ENCODE peak calls at places on chromosomes 13 and 19, in five cellular contexts. I, N, W, K and D are unnamed samples.

GRCh38 chr13:112740502-112741131 is 50.8 kb downstream of the ATP11A start:
- DNase-seq in I (no peak), N (no peak), W (peak; percentile 83), K (no peak), D (no peak)

GRCh38 chr19:57888494-57889231 is at the start of gene ZNF814:
- DNase-seq in I (no peak), N (no peak), W (peak; percentile 89), K (peak; percentile 94), D (peak; percentile 94)

GRCh38 chr13:46295531-46296464 is 84.1 kb downstream of the LRRC63 start:
- DNase-seq in I (no peak), N (peak; percentile 39), W (peak; percentile 97), K (no peak), D (peak; percentile 47)

GRCh38 chr19:35127871-35128270 is 7.0 kb downstream of the LGI4 start:
- DNase-seq in I (no peak), N (no peak), W (no peak), K (no peak), D (no peak)

GRCh38 chr19:31627824-31628223 is 278.6 kb upstream of the TSHZ3 start:
- DNase-seq in I (no peak), N (no peak), W (no peak), K (no peak), D (no peak)

GRCh38 chr13:95728957-95729356 is 52.0 kb downstream of the DNAJC3 start:
- DNase-seq in I (no peak), N (no peak), W (no peak), K (no peak), D (no peak)

GRCh38 chr13:103948477-103948876 is 882.3 kb upstream of the SLC10A2 start:
- DNase-seq in I (no peak), N (no peak), W (no peak), K (no peak), D (no peak)

GRCh38 chr19:4711211-4711610 is 12.4 kb downstream of the DPP9 start:
- DNase-seq in I (no peak), N (no peak), W (no peak), K (no peak), D (no peak)

GRCh38 chr13:110132178-110132975 is 174.6 kb downstream of the COL4A1 start:
- DNase-seq in I (no peak), N (no peak), W (peak; percentile 55), K (no peak), D (no peak)

GRCh38 chr13:79745141-79745540 is 264.2 kb downstream of the NDFIP2 start:
- DNase-seq in I (no peak), N (no peak), W (no peak), K (no peak), D (no peak)

GRCh38 chr19:7533281-7533819 is 2.2 kb upstream of the PNPLA6 start:
- DNase-seq in I (no peak), N (no peak), W (peak; percentile 85), K (peak; percentile 71), D (no peak)

GRCh38 chr13:92767468-92767867 is 459.1 kb upstream of the GPC6 start:
- DNase-seq in I (peak; percentile 83), N (no peak), W (no peak), K (no peak), D (no peak)

GRCh38 chr13:48156466-48156865 is 61.6 kb upstream of the MED4 start:
- DNase-seq in I (peak; percentile 7), N (no peak), W (no peak), K (peak; percentile 71), D (peak; percentile 50)

GRCh38 chr19:42850981-42851717 is 28.4 kb downstream of the PSG1 start:
- DNase-seq in I (no peak), N (peak; percentile 92), W (peak; percentile 98), K (no peak), D (no peak)

GRCh38 chr19:6271721-6272410 is 7.9 kb downstream of the MLLT1 start:
- DNase-seq in I (no peak), N (peak; percentile 30), W (peak; percentile 89), K (peak; percentile 48), D (no peak)

GRCh38 chr13:110628952-110629701 is 13.8 kb downstream of the NAXD start:
- DNase-seq in I (no peak), N (no peak), W (no peak), K (no peak), D (no peak)

GRCh38 chr19:30602661-30603322 is 230.6 kb downstream of the ZNF536 start:
- DNase-seq in I (no peak), N (no peak), W (no peak), K (no peak), D (no peak)

GRCh38 chr13:109725995-109726637 is 60.3 kb downstream of the IRS2 start:
- DNase-seq in I (no peak), N (no peak), W (no peak), K (no peak), D (no peak)

DNA sequence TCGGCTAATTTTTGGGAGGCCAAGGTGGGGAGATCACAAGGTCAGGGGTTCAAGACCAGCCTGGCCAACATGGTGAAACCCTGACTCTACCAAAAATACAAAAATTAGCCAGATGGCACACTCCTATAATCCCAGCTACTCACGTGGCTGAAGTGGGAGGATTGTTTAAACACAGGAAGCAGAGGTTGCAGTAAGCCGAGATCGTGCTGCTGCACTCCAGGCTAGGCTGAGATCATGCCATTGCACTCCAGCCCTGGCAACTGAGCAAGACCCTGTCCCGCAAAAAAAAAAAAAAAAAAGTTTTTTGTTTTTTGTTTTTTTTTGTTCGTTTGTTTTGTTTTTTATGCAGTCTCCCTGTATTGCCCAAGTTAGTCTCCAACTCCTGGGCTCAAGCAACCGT is 21.2 kb downstream of the MAST1 start:
- DNase-seq in I (no peak), N (no peak), W (no peak), K (no peak), D (no peak)
- H3K27ac ChIP-seq in I (no peak overlapping the region), N (no peak overlapping the region), W (no peak overlapping the region), K (no peak overlapping the region), D (no peak overlapping the region)

DNA sequence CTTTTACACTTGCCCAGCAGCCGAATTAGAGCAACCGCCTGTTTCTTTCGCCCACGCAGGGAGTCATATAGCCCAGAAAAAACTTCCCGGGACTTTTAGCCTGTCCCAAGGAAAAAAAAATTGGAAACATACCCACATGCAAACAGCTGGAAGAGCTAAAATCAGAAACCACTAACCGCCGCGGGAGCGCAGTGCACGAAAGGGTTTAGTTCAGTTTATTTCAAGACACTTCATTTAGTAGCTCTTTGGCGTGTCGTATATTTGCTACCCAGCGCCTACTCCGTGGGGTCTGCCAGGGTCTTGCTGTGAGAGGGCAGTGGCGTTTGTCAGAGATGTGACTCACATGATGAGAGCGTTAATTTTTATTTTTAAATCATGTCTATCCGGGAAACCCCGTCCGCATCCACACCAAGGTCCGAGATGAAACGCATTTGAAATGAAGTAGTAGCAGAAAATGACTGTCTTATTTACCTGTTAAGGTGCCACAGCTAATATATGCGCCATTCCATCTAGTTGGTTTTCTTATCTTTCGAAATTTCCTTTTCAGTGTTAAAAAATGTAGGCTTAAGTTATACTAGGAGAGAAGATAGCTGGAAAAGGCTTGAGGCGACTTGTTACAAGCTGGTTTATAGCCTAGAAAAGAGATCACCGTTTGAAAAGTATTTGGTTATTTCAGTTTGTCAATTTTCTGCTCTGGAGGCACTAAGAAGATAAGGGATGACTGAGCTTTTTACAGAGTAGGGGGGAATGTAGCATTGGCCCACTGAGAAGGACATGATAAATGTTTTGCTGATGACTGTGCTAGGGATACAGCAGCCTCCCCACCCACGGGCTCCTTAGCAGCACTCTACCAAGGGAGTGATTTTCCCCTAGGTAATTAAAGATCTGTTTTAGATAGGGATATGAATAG is 1.7 kb downstream of the KLF5 start:
- DNase-seq in I (no peak), N (peak; percentile 60), W (peak; percentile 90), K (no peak), D (no peak)
- H3K9ac ChIP-seq in I (no peak overlapping the region), N (peak overlapping the region; percentile 93), W (peak overlapping the region; percentile 69), K (peak overlapping the region; percentile 55), D (no peak overlapping the region)

GRCh38 chr13:98223741-98224140 is 46.7 kb upstream of the RNF113B start:
- DNase-seq in I (no peak), N (no peak), W (no peak), K (no peak), D (no peak)
- H3K4me1 ChIP-seq in I (no peaks in the 10 kb centered on the region), N (peaks cover 10% of the 10 kb centered on the region), W (peaks cover 16% of the 10 kb centered on the region), K (no peaks in the 10 kb centered on the region), D (no peaks in the 10 kb centered on the region)

GRCh38 chr19:1942078-1942933 is 1.3 kb downstream of the CSNK1G2 start:
- DNase-seq in I (peak; percentile 81), N (peak; percentile 63), W (peak; percentile 82), K (peak; percentile 90), D (peak; percentile 80)

GRCh38 chr19:1944088-1944915 is 3.3 kb downstream of the CSNK1G2 start:
- DNase-seq in I (no peak), N (no peak), W (peak; percentile 19), K (no peak), D (no peak)

GRCh38 chr19:1942934-1943555 is 2.1 kb downstream of the CSNK1G2 start:
- DNase-seq in I (no peak), N (no peak), W (peak; percentile 29), K (no peak), D (no peak)

GRCh38 chr19:1943661-1944087 is 2.7 kb downstream of the CSNK1G2 start:
- DNase-seq in I (no peak), N (no peak), W (no peak), K (no peak), D (no peak)

GRCh38 chr19:1941146-1942077 is at the start of gene CSNK1G2:
- DNase-seq in I (peak; percentile 15), N (no peak), W (peak; percentile 37), K (no peak), D (peak; percentile 56)
- H3K27ac ChIP-seq in I (peak within 1 kb of the TSS; percentile 77), N (peak within 1 kb of the TSS; percentile 77), W (peak within 1 kb of the TSS; percentile 99), K (no peak within 1 kb of the TSS), D (peak within 1 kb of the TSS; percentile 87)

DNA sequence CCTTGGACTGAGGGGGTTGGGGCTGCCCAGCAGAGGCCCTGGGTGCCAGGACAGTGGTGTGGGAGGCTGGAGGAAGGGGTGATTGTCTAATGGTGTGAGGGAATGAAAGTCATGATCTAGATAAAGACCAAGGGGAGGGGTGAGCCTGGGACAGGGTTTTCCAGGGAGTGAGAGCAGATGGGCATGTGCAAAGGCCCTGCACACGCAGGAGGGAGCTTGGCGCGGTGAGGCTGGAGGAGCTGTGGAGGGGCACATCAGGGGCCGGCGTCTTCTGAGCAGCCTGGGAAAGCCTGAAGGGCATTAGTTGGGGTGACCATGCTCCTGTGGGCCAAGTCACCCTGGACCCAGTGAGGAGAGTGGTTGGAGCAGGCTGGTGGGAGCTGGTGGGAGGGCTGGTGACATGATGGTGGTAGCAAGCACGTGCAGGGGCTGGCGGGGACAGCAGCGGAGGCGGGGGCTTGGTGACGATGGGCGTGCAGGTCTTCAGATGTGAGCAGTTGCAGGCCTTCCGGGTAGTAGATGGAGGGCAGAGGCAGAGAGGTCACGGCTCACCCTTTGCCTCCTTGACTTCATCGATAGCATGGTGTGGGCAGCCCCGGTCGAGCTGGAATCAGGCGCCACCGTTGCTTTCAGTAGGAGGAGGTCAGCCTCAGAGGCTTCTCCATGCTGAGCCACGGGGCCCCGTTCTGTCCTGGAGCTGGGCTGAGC is 20.2 kb upstream of the F2RL3 start:
- DNase-seq in I (no peak), N (no peak), W (no peak), K (no peak), D (no peak)
- H3K9ac ChIP-seq in I (no peak overlapping the region), N (no peak overlapping the region), W (no peak overlapping the region), K (no peak overlapping the region), D (no peak overlapping the region)